ENCODE peak calls at places on chromosomes 2 and 18, in five cellular contexts. S, C, B, M and Z are unnamed samples.

GRCh38 chr2:238597638-238598528 is 171.2 kb downstream of the ASB1 start:
- DNase-seq in M (no peak), S (no peak), B (no peak), C (no peak), Z (no peak)

GRCh38 chr2:54274781-54275242 is 18.8 kb upstream of the TSPYL6 start:
- DNase-seq in B (peak), S (peak), C (no peak), M (no peak), Z (no peak)

GRCh38 chr18:47682876-47683275 is 247.6 kb downstream of the SMAD2 start:
- DNase-seq in C (no peak), S (no peak), M (no peak), B (no peak), Z (no peak)

GRCh38 chr18:24031916-24032315 is 17.4 kb downstream of the TTC39C start:
- DNase-seq in B (no peak), S (no peak), M (no peak), C (no peak), Z (no peak)

GRCh38 chr2:9741110-9741509 is 102.2 kb upstream of the TAF1B start:
- DNase-seq in C (no peak), M (no peak), S (no peak), B (no peak), Z (no peak)

GRCh38 chr2:200369886-200370285 is 63.4 kb downstream of the SPATS2L start:
- DNase-seq in C (peak), B (no peak), M (no peak), S (no peak), Z (no peak)

GRCh38 chr2:233413529-233414272 is 59.4 kb downstream of the DGKD start:
- DNase-seq in C (peak), M (peak), B (peak), S (peak), Z (peak)

GRCh38 chr2:157627594-157628281 is 926 bp downstream of the ACVR1C start:
- DNase-seq in C (no peak), M (no peak), B (no peak), S (peak), Z (no peak)

GRCh38 chr2:65576861-65577601 is 144.6 kb upstream of the SPRED2 start:
- DNase-seq in S (peak), B (peak), M (no peak), C (peak), Z (peak)

GRCh38 chr18:58726671-58727070 is 55.4 kb downstream of the MALT1 start:
- DNase-seq in C (no peak), S (no peak), M (no peak), B (no peak), Z (no peak)

GRCh38 chr2:59312967-59313943 is 1072.1 kb upstream of the FANCL start:
- DNase-seq in M (no peak), B (no peak), S (no peak), C (no peak), Z (no peak)

GRCh38 chr2:289362-290089 is 1.6 kb upstream of the ALKAL2 start:
- DNase-seq in S (peak), B (no peak), M (peak), C (peak), Z (no peak)

GRCh38 chr18:22570492-22570891 is 152.8 kb upstream of the CTAGE1 start:
- DNase-seq in C (no peak), S (no peak), B (no peak), M (no peak), Z (no peak)

GRCh38 chr18:49878567-49878966 is 65.2 kb upstream of the ACAA2 start:
- DNase-seq in S (peak), B (no peak), C (no peak), M (peak), Z (no peak)

GRCh38 chr2:45218931-45219339 is 209.7 kb upstream of the SIX2 start:
- DNase-seq in M (no peak), S (no peak), C (peak), B (no peak), Z (no peak)

GRCh38 chr2:159419403-159419802 is 132.9 kb upstream of the WDSUB1 start:
- DNase-seq in S (no peak), B (no peak), M (no peak), C (no peak), Z (no peak)

GRCh38 chr2:42969231-42970150 is 177.1 kb upstream of the HAAO start:
- DNase-seq in C (no peak), M (no peak), B (no peak), S (peak), Z (peak)

GRCh38 chr2:133789743-133790142 is 221.5 kb upstream of the NCKAP5 start:
- DNase-seq in C (no peak), M (no peak), S (no peak), B (no peak), Z (no peak)